ENCODE peak calls at places on chromosomes 11 and 22, in seven cellular contexts. N, W, L, I, K, D and V are unnamed samples.
A peak's percentile ranks its signal among the peaks of the same experiment; 100 is the strongest.

GRCh38 chr11:114440971-114441810 is 1.9 kb downstream of the REXO2 start:
- DNase-seq in K (no peak), I (no peak), D (no peak), L (no peak), N (no peak), W (no peak), V (no peak)

GRCh38 chr11:10304495-10305261 is at the start of gene ADM:
- DNase-seq in L (peak; percentile 97), W (peak; percentile 90), N (peak; percentile 87), D (peak; percentile 93), I (peak; percentile 85), K (peak; percentile 93), V (peak; percentile 90)

GRCh38 chr22:35894464-35894878 is 134.2 kb downstream of the RBFOX2 start:
- DNase-seq in K (no peak), D (no peak), W (peak; percentile 53), L (no peak), I (no peak), N (no peak), V (no peak)

GRCh38 chr11:8732748-8733241 is 50.2 kb downstream of the RPL27A start:
- DNase-seq in L (no peak), W (peak; percentile 73), D (peak; percentile 93), N (peak; percentile 60), K (peak; percentile 80), I (no peak), V (peak; percentile 60)

GRCh38 chr22:38083931-38084631 is at the start of gene SLC16A8:
- DNase-seq in I (no peak), W (no peak), K (no peak), L (no peak), N (no peak), D (peak; percentile 37), V (peak; percentile 61)

GRCh38 chr22:28750471-28750881 is 8.6 kb downstream of the HSCB start:
- DNase-seq in N (no peak), W (no peak), L (no peak), K (peak; percentile 93), I (no peak), D (no peak), V (no peak)

GRCh38 chr22:35534091-35534490 is 6.5 kb upstream of the RASD2 start:
- DNase-seq in W (no peak), K (no peak), D (peak; percentile 8), L (no peak), I (no peak), N (no peak), V (no peak)

GRCh38 chr11:65552413-65552951 is 5.7 kb downstream of the LTBP3 start:
- DNase-seq in N (no peak), L (no peak), D (no peak), I (no peak), W (no peak), K (no peak), V (no peak)

GRCh38 chr11:107563702-107564101 is 1.8 kb downstream of the ALKBH8 start:
- DNase-seq in W (peak; percentile 30), I (peak; percentile 20), N (no peak), K (peak; percentile 66), L (peak; percentile 44), D (no peak), V (no peak)

GRCh38 chr11:73240190-73240781 is 22.2 kb downstream of the P2RY2 start:
- DNase-seq in I (peak; percentile 66), K (peak; percentile 72), N (no peak), W (peak; percentile 92), L (no peak), D (peak; percentile 80), V (no peak)

GRCh38 chr22:45468872-45469572 is 33.7 kb upstream of the FBLN1 start:
- DNase-seq in I (no peak), K (peak; percentile 63), D (no peak), L (no peak), W (no peak), N (no peak), V (no peak)

GRCh38 chr22:42078469-42079318 is 806 bp upstream of the SMDT1 start:
- DNase-seq in I (no peak), L (no peak), K (no peak), N (no peak), W (no peak), D (no peak), V (no peak)

GRCh38 chr11:109439684-109440083 is 17.7 kb downstream of the C11orf87 start:
- DNase-seq in K (no peak), D (no peak), I (no peak), L (no peak), W (no peak), N (no peak), V (no peak)

GRCh38 chr11:74702383-74703007 is 28.7 kb downstream of the CHRDL2 start:
- DNase-seq in N (peak; percentile 54), D (peak; percentile 76), I (peak; percentile 72), W (peak; percentile 56), K (peak; percentile 76), L (peak; percentile 75), V (peak; percentile 46)

GRCh38 chr11:8649361-8649760 is 33.1 kb downstream of the TRIM66 start:
- DNase-seq in D (no peak), N (no peak), W (no peak), L (no peak), K (peak; percentile 68), I (no peak), V (no peak)

GRCh38 chr11:21401496-21401895 is 732.1 kb downstream of the NELL1 start:
- DNase-seq in N (no peak), L (no peak), D (no peak), W (no peak), K (no peak), I (no peak), V (no peak)

GRCh38 chr11:102268985-102269470 is 48.3 kb upstream of the BIRC3 start:
- DNase-seq in K (no peak), N (no peak), D (no peak), I (no peak), L (no peak), W (no peak), V (no peak)

GRCh38 chr22:17368727-17369552 is at the start of gene CECR2:
- DNase-seq in W (peak; percentile 63), D (no peak), K (no peak), L (peak; percentile 21), N (peak; percentile 48), I (no peak), V (peak; percentile 76)

GRCh38 chr11:10581481-10582019 is 13.1 kb upstream of the LYVE1 start:
- DNase-seq in D (peak; percentile 71), L (no peak), W (peak; percentile 33), K (peak; percentile 63), N (peak; percentile 28), I (peak; percentile 41), V (peak; percentile 84)

GRCh38 chr11:2099523-2100316 is 39.5 kb downstream of the IGF2 start:
- DNase-seq in D (no peak), W (no peak), I (peak; percentile 62), K (no peak), L (no peak), N (no peak), V (peak; percentile 83)

GRCh38 chr11:36019722-36020121 is 75.9 kb downstream of the LDLRAD3 start:
- DNase-seq in K (no peak), N (no peak), W (no peak), D (no peak), L (no peak), I (peak; percentile 33), V (no peak)

DNA sequence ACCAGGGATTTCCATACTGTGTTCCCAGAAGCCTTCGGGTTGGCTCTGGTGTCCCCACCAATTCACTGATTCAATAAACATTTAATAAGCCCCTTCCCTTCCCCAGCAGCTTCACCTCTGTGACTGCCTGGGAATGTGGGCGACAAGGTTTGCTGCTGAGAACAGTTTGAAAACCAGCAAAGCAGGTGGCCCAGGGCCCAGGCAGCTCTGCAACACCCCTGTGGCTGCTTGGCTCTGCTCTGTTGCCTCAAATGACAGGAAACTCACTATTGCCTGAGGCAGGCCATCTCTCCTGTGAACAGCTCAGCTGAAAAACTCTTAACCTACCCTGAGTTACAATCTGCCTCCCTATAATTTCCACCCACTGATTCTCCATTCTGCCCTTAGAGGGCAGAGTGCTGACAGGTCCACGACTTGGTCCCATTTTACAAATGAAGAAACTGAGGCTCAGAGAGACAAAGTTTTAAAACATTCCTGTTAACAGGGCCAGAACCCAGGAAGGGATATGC is 10.5 kb downstream of the ADORA2A start:
- DNase-seq in W (no peak), N (no peak), K (no peak), L (no peak), D (no peak), I (peak; percentile 29), V (no peak)
- H3K4me1 ChIP-seq in W (peaks cover 65% of the 10 kb centered on the region), N (no peaks in the 10 kb centered on the region), K (peaks cover 8% of the 10 kb centered on the region), L (no peaks in the 10 kb centered on the region), D (no peaks in the 10 kb centered on the region), I (peaks cover 17% of the 10 kb centered on the region), V (peaks cover 97% of the 10 kb centered on the region)

GRCh38 chr11:12771875-12772274 is 97.7 kb downstream of the TEAD1 start:
- DNase-seq in W (no peak), K (peak; percentile 76), I (no peak), N (no peak), L (no peak), D (no peak), V (no peak)

GRCh38 chr11:12775955-12776354 is 101.7 kb downstream of the TEAD1 start:
- DNase-seq in K (no peak), W (no peak), N (no peak), I (no peak), L (no peak), D (no peak), V (no peak)

GRCh38 chr11:12772324-12772723 is 98.1 kb downstream of the TEAD1 start:
- DNase-seq in N (no peak), D (no peak), K (no peak), L (no peak), W (no peak), I (no peak), V (no peak)

GRCh38 chr11:12770966-12771597 is 96.9 kb downstream of the TEAD1 start:
- DNase-seq in L (no peak), N (no peak), D (no peak), W (no peak), I (no peak), K (no peak), V (no peak)

GRCh38 chr11:12773591-12773990 is 99.4 kb downstream of the TEAD1 start:
- DNase-seq in W (no peak), I (no peak), N (no peak), K (no peak), D (no peak), L (no peak), V (no peak)
- H3K4me1 ChIP-seq in W (peaks cover 61% of the 10 kb centered on the region), I (peaks cover 30% of the 10 kb centered on the region), N (no peaks in the 10 kb centered on the region), K (peaks cover 41% of the 10 kb centered on the region), D (peaks cover 2% of the 10 kb centered on the region), L (peaks cover 87% of the 10 kb centered on the region), V (no peaks in the 10 kb centered on the region)

GRCh38 chr11:48022445-48022844 is 42.1 kb downstream of the PTPRJ start:
- DNase-seq in I (no peak), K (no peak), W (no peak), L (no peak), D (no peak), N (no peak), V (no peak)
- H3K4me1 ChIP-seq in I (no peaks in the 10 kb centered on the region), K (peaks cover 11% of the 10 kb centered on the region), W (peaks cover 6% of the 10 kb centered on the region), L (peaks cover 63% of the 10 kb centered on the region), D (no peaks in the 10 kb centered on the region), N (peaks cover 7% of the 10 kb centered on the region), V (peaks cover 95% of the 10 kb centered on the region)

DNA sequence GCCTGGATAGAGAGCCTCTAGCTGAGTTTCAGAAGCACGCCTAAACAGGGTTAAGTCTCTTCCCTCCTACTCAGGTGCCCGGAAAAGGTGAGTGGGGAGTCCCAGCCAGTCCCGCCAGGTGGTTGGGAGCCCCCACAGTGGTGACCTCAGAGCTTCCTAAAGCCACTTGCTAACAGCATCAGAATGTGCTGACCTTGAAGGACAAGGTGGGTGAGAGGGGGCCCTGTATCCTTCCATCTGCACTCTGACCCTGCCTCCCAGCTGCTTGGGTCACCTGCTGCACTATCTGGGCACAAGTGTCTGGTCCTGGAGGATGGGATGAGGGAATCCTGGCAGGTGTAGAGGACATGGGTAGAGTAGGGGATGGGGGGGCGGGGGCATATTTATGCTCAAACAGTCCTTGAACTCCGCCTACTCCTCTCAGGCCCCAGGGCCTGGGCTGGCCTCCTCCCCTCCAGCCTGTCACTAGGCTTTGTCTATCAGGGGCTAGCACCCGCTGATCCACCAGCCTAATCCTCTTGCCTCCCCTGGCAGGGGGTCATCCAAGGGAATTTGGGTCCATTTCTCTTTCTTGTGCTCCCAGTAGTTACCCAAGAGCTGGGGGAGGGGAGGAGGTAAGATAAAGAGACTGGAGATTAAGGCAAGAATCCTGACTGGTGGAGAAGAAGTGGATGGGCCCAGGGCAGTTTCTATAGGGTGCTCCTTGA is 3.4 kb downstream of the USP2 start:
- DNase-seq in D (no peak), N (no peak), K (no peak), W (no peak), I (no peak), L (no peak), V (no peak)
- H3K4me1 ChIP-seq in D (no peaks in the 10 kb centered on the region), N (peaks cover 12% of the 10 kb centered on the region), K (peaks cover 26% of the 10 kb centered on the region), W (peaks cover 67% of the 10 kb centered on the region), I (peaks cover 37% of the 10 kb centered on the region), L (peaks cover 10% of the 10 kb centered on the region), V (peaks cover 10% of the 10 kb centered on the region)